ENCODE peak calls at places on chromosomes 3 and 15, in nine cellular contexts. G is cardiac muscle cell; Y is thyroid gland; A is Peyer's patch; M is CD4-positive, alpha-beta T cell; H is heart left ventricle; E is tibial artery; P is suprapubic skin; X is body of pancreas. R is an unnamed sample. For H3K9me3, the result is how much of the 10 kb centered on the place peaks cover.

GRCh38 chr3:140844072-140844471 is 97.6 kb upstream of the SLC25A36 start:
- DNase-seq in G (no peak), Y (no peak), A (no peak), M (no peak), H (no peak), E (no peak), P (no peak), X (no peak), R (no peak)

GRCh38 chr15:40754574-40754882 is 526 bp downstream of the RMDN3 start:
- DNase-seq in G (peak), Y (peak), A (peak), M (no peak), H (peak), E (no peak), P (peak), X (no peak), R (no peak)

GRCh38 chr3:123349201-123349535 is 99.7 kb downstream of the ADCY5 start:
- DNase-seq in G (peak), Y (no peak), A (no peak), M (no peak), H (no peak), E (no peak), P (peak), X (no peak), R (no peak)

GRCh38 chr15:94769089-94769488 is 537.7 kb downstream of the MCTP2 start:
- DNase-seq in G (no peak), Y (no peak), A (no peak), M (no peak), H (no peak), E (no peak), P (no peak), X (no peak), R (no peak)

GRCh38 chr3:184186902-184187207 is 856 bp downstream of the ABCF3 start:
- DNase-seq in G (no peak), Y (no peak), A (no peak), M (no peak), H (no peak), E (no peak), P (no peak), X (no peak), R (no peak)

GRCh38 chr3:132343018-132343612 is 25.9 kb downstream of the ACP3 start:
- DNase-seq in G (peak), Y (peak), A (peak), M (no peak), H (peak), E (peak), P (no peak), X (peak), R (peak)

GRCh38 chr3:154018100-154018696 is 103.0 kb upstream of the ARHGEF26 start:
- DNase-seq in G (peak), Y (peak), A (peak), M (peak), H (no peak), E (no peak), P (no peak), X (peak), R (peak)

GRCh38 chr3:133575121-133575520 is 1.6 kb downstream of the CDV3 start:
- DNase-seq in G (no peak), Y (no peak), A (no peak), M (no peak), H (no peak), E (no peak), P (no peak), X (no peak), R (no peak)

GRCh38 chr3:146626384-146627122 is 21.4 kb upstream of the PLSCR5 start:
- DNase-seq in G (no peak), Y (no peak), A (no peak), M (no peak), H (no peak), E (no peak), P (no peak), X (no peak), R (no peak)

GRCh38 chr3:148861277-148861869 is 3.7 kb upstream of the CPA3 start:
- DNase-seq in G (peak), Y (no peak), A (no peak), M (no peak), H (no peak), E (no peak), P (no peak), X (no peak), R (peak)

GRCh38 chr3:184565421-184566211 is 4.0 kb downstream of the EPHB3 start:
- DNase-seq in G (no peak), Y (peak), A (peak), M (no peak), H (no peak), E (no peak), P (no peak), X (peak), R (peak)

GRCh38 chr3:189142527-189142926 is 29.2 kb upstream of the TPRG1 start:
- DNase-seq in G (no peak), Y (no peak), A (no peak), M (peak), H (no peak), E (no peak), P (no peak), X (no peak), R (no peak)

GRCh38 chr3:44468572-44469520 is 8.6 kb downstream of the ZNF445 start:
- DNase-seq in G (no peak), Y (no peak), A (no peak), M (no peak), H (no peak), E (no peak), P (no peak), X (no peak), R (peak)

GRCh38 chr3:12990781-12991480 is 82.3 kb downstream of the IQSEC1 start:
- DNase-seq in G (no peak), Y (no peak), A (no peak), M (no peak), H (no peak), E (no peak), P (no peak), X (no peak), R (no peak)

GRCh38 chr3:112990672-112991602 is at the start of gene GTPBP8:
- DNase-seq in G (peak), Y (peak), A (peak), M (peak), H (peak), E (peak), P (peak), X (peak), R (peak)

GRCh38 chr15:55897560-55898336 is 95.7 kb downstream of the NEDD4 start:
- DNase-seq in G (peak), Y (peak), A (peak), M (no peak), H (peak), E (peak), P (no peak), X (peak), R (peak)

GRCh38 chr3:143237036-143237688 is 117.6 kb downstream of the CHST2 start:
- DNase-seq in G (no peak), Y (no peak), A (no peak), M (no peak), H (no peak), E (no peak), P (no peak), X (no peak), R (no peak)

GRCh38 chr15:50685976-50686467 is 575 bp downstream of the TRPM7 start:
- DNase-seq in G (peak), Y (peak), A (peak), M (peak), H (peak), E (peak), P (no peak), X (peak), R (peak)

GRCh38 chr3:120604784-120605183 is 8.6 kb downstream of the NDUFB4 start:
- DNase-seq in G (no peak), Y (no peak), A (no peak), M (no peak), H (no peak), E (no peak), P (no peak), X (no peak), R (no peak)

GRCh38 chr3:114320251-114320650 is 26.4 kb downstream of the TIGIT start:
- DNase-seq in G (no peak), Y (no peak), A (no peak), M (no peak), H (no peak), E (no peak), P (no peak), X (no peak), R (no peak)

GRCh38 chr15:86362556-86362955 is 282.9 kb downstream of the AGBL1 start:
- DNase-seq in G (no peak), Y (no peak), A (no peak), M (no peak), H (no peak), E (no peak), P (no peak), X (no peak), R (no peak)

GRCh38 chr3:193939527-193939926 is 196.4 kb upstream of the HES1 start:
- DNase-seq in G (no peak), Y (no peak), A (no peak), M (no peak), H (no peak), E (no peak), P (no peak), X (no peak), R (no peak)

GRCh38 chr3:18740631-18741583 is 315.8 kb upstream of the SATB1 start:
- DNase-seq in G (no peak), Y (no peak), A (peak), M (peak), H (no peak), E (no peak), P (no peak), X (no peak), R (no peak)

GRCh38 chr3:126259411-126260391 is 79.3 kb upstream of the ALDH1L1 start:
- DNase-seq in G (peak), Y (peak), A (peak), M (no peak), H (peak), E (no peak), P (no peak), X (peak), R (peak)

GRCh38 chr3:58560771-58561311 is 16.4 kb downstream of the FAM107A start:
- DNase-seq in G (peak), Y (peak), A (no peak), M (no peak), H (no peak), E (no peak), P (no peak), X (no peak), R (peak)

GRCh38 chr3:98711426-98711825 is 51.7 kb upstream of the ST3GAL6 start:
- DNase-seq in G (no peak), Y (no peak), A (no peak), M (no peak), H (no peak), E (no peak), P (no peak), X (no peak), R (no peak)

GRCh38 chr3:64502284-64502683 is 185.5 kb downstream of the ADAMTS9 start:
- DNase-seq in G (no peak), Y (no peak), A (no peak), M (no peak), H (no peak), E (no peak), P (no peak), X (no peak), R (no peak)

GRCh38 chr3:14256561-14257342 is 78.1 kb downstream of the LSM3 start:
- DNase-seq in G (no peak), Y (peak), A (peak), M (no peak), H (no peak), E (no peak), P (no peak), X (no peak), R (no peak)

GRCh38 chr3:29170894-29171582 is 109.8 kb upstream of the RBMS3 start:
- DNase-seq in G (no peak), Y (no peak), A (no peak), M (no peak), H (no peak), E (no peak), P (no peak), X (no peak), R (no peak)

GRCh38 chr3:139481116-139481515 is 4.8 kb upstream of the RBP2 start:
- DNase-seq in G (no peak), Y (no peak), A (no peak), M (no peak), H (no peak), E (no peak), P (no peak), X (no peak), R (no peak)

GRCh38 chr3:58021962-58022361 is 13.7 kb downstream of the FLNB start:
- DNase-seq in G (no peak), Y (no peak), A (no peak), M (no peak), H (no peak), E (no peak), P (no peak), X (no peak), R (no peak)

DNA sequence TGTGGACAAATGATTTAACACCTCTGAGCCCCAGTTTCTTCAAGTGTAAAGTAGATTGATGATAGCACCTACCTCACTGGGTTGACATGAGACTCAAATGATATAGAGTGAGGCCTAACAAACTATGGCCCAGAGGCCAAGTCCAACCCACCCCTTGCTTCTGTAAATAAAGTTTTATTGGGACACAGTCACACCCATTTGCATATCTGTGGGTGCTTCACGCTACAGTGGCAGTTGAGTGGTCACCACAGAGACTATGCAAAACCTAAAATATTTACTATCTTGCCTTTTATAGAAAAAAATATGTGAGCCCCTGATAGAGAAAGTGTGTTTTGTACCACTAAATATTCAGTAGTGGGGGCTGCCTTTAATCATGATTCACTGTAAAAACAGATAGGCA is 38.0 kb downstream of the ACAN start:
- DNase-seq in G (no peak), Y (no peak), A (no peak), M (no peak), H (no peak), E (no peak), P (no peak), X (no peak), R (no peak)
- H3K9me3 ChIP-seq in G (under half), Y (under half), A (under half), M (under half), H (under half), E (under half), P (under half), X (under half), R (under half)

GRCh38 chr3:6524479-6524878 is 336.4 kb upstream of the GRM7 start:
- DNase-seq in G (peak), Y (no peak), A (no peak), M (no peak), H (no peak), E (no peak), P (no peak), X (no peak), R (no peak)
- H3K9me3 ChIP-seq in G (under half), Y (under half), A (under half), M (under half), H (under half), E (under half), P (under half), X (under half), R (under half)

GRCh38 chr15:100002787-100003536 is 269.7 kb upstream of the LYSMD4 start:
- DNase-seq in G (no peak), Y (no peak), A (no peak), M (no peak), H (no peak), E (no peak), P (no peak), X (no peak), R (no peak)
- H3K9me3 ChIP-seq in G (under half), Y (under half), A (under half), M (under half), H (under half), E (under half), P (under half), X (under half), R (under half)

GRCh38 chr15:47511241-47511640 is 206.1 kb upstream of the SEMA6D start:
- DNase-seq in G (no peak), Y (no peak), A (no peak), M (no peak), H (no peak), E (no peak), P (no peak), X (no peak), R (no peak)
- H3K9me3 ChIP-seq in G (under half), Y (under half), A (under half), M (under half), H (under half), E (under half), P (under half), X (under half), R (under half)

GRCh38 chr3:5389057-5389456 is 201.6 kb downstream of the EDEM1 start:
- DNase-seq in G (no peak), Y (no peak), A (no peak), M (no peak), H (no peak), E (no peak), P (no peak), X (no peak), R (no peak)
- H3K9me3 ChIP-seq in G (under half), Y (under half), A (under half), M (under half), H (under half), E (under half), P (under half), X (under half), R (under half)

R was measured in A673.